ENCODE peak calls at places on chromosome 4, in four cellular contexts. P, G, A and C are unnamed samples.

GRCh38 chr4:101229116-101229515 is 118.2 kb downstream of the PPP3CA start:
- DNase-seq in P (no peak), G (peak; percentile 50), A (no peak), C (no peak)

GRCh38 chr4:101020956-101021355 is 326.4 kb downstream of the PPP3CA start:
- DNase-seq in P (no peak), G (peak; percentile 80), A (no peak), C (peak; percentile 40)

GRCh38 chr4:29058519-29058918 is 1661.7 kb upstream of the PCDH7 start:
- DNase-seq in P (no peak), G (peak; percentile 7), A (no peak), C (no peak)

GRCh38 chr4:76458829-76459228 is 23.8 kb downstream of the SHROOM3 start:
- DNase-seq in P (peak; percentile 81), G (no peak), A (no peak), C (no peak)

GRCh38 chr4:75505630-75506029 is 8.6 kb downstream of the RCHY1 start:
- DNase-seq in P (no peak), G (no peak), A (no peak), C (no peak)

GRCh38 chr4:28518781-28519180 is 1658.1 kb downstream of the STIM2 start:
- DNase-seq in P (no peak), G (peak; percentile 14), A (no peak), C (peak; percentile 17)

GRCh38 chr4:3409571-3410091 is 32.1 kb upstream of the HGFAC start:
- DNase-seq in P (no peak), G (no peak), A (no peak), C (no peak)

GRCh38 chr4:15042529-15043167 is 40.4 kb downstream of the CPEB2 start:
- DNase-seq in P (no peak), G (peak; percentile 38), A (no peak), C (no peak)

GRCh38 chr4:124343711-124344110 is 368.8 kb downstream of the ANKRD50 start:
- DNase-seq in P (no peak), G (no peak), A (no peak), C (no peak)

GRCh38 chr4:10029403-10029802 is 8.1 kb upstream of the SLC2A9 start:
- DNase-seq in P (no peak), G (no peak), A (no peak), C (no peak)

GRCh38 chr4:18480928-18481327 is 459.4 kb upstream of the LCORL start:
- DNase-seq in P (no peak), G (no peak), A (no peak), C (no peak)

DNA sequence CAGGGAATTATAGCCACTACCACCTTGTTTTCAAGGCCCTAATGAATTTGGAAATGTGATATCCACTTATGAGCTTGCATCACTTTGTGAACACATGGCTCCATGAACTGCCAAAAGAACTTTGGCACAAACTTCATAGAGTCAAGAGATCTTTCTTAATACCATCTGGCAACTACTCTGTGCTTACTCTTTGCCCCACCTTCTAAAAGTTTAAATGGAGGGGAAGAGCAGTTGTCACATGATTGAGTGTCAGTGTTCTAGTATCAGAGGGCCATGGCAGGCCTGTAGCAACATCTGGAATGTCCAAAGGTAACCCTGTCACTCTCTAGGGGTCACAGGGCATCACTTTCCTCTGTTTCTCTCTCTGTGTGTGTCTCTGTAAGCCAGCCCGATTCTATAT is 2.6 kb upstream of the ADH1B start:
- DNase-seq in P (no peak), G (peak; percentile 75), A (no peak), C (peak; percentile 81)
- H3K4me3 ChIP-seq in P (no peak overlapping the region), G (no peak overlapping the region), A (no peak overlapping the region), C (no peak overlapping the region)

GRCh38 chr4:1874207-1874606 is 3.0 kb downstream of the NSD2 start:
- DNase-seq in P (no peak), G (no peak), A (no peak), C (no peak)

GRCh38 chr4:1872918-1873269 is 1.7 kb downstream of the NSD2 start:
- DNase-seq in P (no peak), G (peak; percentile 59), A (no peak), C (peak; percentile 25)

GRCh38 chr4:1871471-1872021 is 353 bp downstream of the NSD2 start:
- DNase-seq in P (peak; percentile 59), G (no peak), A (no peak), C (no peak)

GRCh38 chr4:1873776-1874175 is 2.6 kb downstream of the NSD2 start:
- DNase-seq in P (no peak), G (no peak), A (no peak), C (no peak)

DNA sequence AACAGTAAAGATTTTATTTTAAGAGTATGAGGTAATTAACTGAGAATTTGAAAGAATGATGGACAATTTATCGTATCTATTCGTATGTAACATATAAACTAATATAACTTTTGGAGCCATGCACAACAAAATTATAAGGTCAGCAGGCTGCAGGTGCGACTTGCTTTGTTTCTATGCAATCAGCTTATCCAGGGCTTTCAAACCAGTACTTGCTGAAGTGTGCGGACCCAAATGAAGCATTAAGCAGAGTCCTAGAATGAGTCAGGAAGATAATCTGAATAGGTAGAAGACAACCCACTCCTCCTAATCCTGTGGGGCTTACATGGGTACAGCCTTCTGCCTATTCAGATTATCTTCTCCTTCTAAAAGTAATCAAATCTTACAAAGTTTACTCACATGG is 2.1 kb downstream of the NSD2 start:
- DNase-seq in P (no peak), G (no peak), A (no peak), C (no peak)
- H3K4me3 ChIP-seq in P (peak overlapping the region; percentile 78), G (no peak overlapping the region), A (no peak overlapping the region), C (no peak overlapping the region)

DNA sequence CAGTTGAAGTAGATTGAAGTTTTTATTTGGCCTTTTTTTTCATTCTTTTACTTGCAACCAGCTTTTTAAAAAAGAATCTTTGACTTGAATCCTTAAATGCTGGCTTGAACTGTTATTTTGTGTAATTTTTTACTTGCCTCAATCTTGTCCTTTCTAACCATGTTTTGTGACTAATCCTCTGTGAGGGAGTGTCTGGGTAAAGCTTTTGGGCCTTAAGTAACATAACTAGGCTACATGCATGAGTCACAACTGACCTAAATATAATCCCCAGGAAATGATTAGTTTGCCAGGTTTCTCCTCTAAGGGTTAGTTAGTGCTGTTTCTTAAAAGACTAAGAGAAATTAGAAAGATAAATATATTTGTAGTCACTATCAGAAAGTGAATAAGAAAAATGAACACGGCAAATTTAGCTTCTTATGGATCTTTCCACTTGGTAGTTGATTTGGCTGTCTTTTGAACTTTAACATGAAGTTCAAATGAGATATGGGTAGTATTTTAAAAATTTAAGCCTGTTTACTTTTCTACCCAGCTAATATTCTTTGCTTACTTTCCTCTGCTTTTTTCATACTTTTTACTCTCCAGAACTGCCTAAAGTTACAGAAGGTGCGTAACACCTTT is 13.0 kb downstream of the EXOC1 start:
- DNase-seq in P (no peak), G (peak; percentile 94), A (no peak), C (peak; percentile 89)
- H3K4me3 ChIP-seq in P (no peak overlapping the region), G (no peak overlapping the region), A (no peak overlapping the region), C (no peak overlapping the region)

DNA sequence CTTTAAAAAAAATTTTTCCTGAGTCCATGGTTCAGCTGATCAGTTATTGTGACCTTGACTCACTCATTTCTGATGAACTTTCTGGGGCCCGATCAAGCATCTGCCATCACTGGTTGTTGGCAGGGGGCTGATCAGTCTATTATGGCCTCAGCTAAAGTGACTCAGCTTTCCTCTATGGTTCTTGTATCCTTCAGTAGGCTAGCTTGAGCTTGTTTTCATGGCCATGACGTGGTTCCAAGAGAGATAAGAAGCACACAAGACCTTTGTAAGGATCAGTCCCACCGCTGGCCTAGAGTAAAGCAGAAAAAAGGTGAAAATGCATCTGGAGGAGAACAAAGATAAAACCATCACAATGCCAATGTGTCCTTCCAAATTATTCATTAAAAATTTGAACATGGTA is 29.8 kb upstream of the EPGN start:
- DNase-seq in P (no peak), G (no peak), A (no peak), C (no peak)
- H3K4me3 ChIP-seq in P (no peak overlapping the region), G (no peak overlapping the region), A (no peak overlapping the region), C (no peak overlapping the region)

GRCh38 chr4:185470503-185471195 is 884 bp downstream of the CCDC110 start:
- DNase-seq in P (peak; percentile 15), G (peak; percentile 34), A (peak; percentile 48), C (no peak)
- H3K4me3 ChIP-seq in P (peak overlapping the region; percentile 53), G (peak overlapping the region; percentile 83), A (peak overlapping the region; percentile 64), C (peak overlapping the region; percentile 76)

GRCh38 chr4:186554890-186555827 is at the start of gene MTNR1A:
- DNase-seq in P (peak; percentile 46), G (peak; percentile 6), A (no peak), C (no peak)
- H3K4me3 ChIP-seq in P (peak within 1 kb of the TSS; percentile 46), G (peak within 1 kb of the TSS; percentile 34), A (no peak within 1 kb of the TSS), C (peak within 1 kb of the TSS; percentile 43)

DNA sequence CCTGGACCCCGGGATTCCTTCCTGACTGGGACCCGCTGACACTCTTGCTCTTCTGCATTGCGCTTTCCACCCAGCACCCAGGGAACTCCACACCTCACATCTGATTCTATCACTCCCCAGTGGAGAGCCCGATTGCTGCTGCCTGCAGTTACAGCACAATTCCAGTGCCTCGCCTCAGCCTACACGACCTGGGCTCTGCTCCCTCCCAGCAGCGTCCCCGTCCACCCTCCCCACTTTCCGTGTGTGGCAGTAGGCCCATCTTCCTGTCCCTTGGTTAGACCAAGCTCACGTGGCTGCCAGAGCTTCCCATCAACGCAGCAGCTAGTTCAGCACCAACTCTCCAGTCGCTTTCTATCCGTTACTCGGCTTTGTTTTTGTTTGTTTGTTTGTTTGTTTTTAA is 66.6 kb upstream of the SORBS2 start:
- DNase-seq in P (no peak), G (no peak), A (no peak), C (no peak)
- H3K4me3 ChIP-seq in P (no peak overlapping the region), G (no peak overlapping the region), A (no peak overlapping the region), C (no peak overlapping the region)